ENCODE peak calls at places on chromosomes 11 and 22, in seven cellular contexts. J is CD8-positive, alpha-beta memory T cell; B is CD8-positive, alpha-beta T cell; L is heart right ventricle; Y is brain microvascular endothelial cell; E is fibroblast of lung; X is mammary epithelial cell. C is an unnamed sample.

GRCh38 chr11:66768088-66768521 is 39.1 kb upstream of the SPTBN2 start:
- DNase-seq in B (no peak), X (peak; percentile 83), E (peak; percentile 56), L (peak; percentile 23), J (no peak), Y (peak; percentile 80), C (no peak)

GRCh38 chr22:31897842-31898241 is 46.5 kb upstream of the YWHAH start:
- DNase-seq in J (no peak), B (no peak), Y (no peak), L (no peak), X (no peak), E (no peak), C (no peak)

GRCh38 chr22:16936625-16937024 is 71.4 kb downstream of the GAB4 start:
- DNase-seq in L (no peak), B (no peak), J (no peak), Y (no peak), X (no peak), E (no peak), C (no peak)

GRCh38 chr11:18171377-18172000 is 1.1 kb upstream of the MRGPRX4 start:
- DNase-seq in E (peak; percentile 6), J (no peak), Y (peak; percentile 12), B (no peak), L (no peak), X (peak; percentile 35), C (no peak)

GRCh38 chr11:62856333-62856910 is 17.0 kb upstream of the WDR74 start:
- DNase-seq in E (no peak), B (no peak), L (no peak), Y (no peak), X (no peak), J (no peak), C (no peak)

GRCh38 chr11:84558085-84558905 is 1068.8 kb downstream of the DLG2 start:
- DNase-seq in J (no peak), Y (peak; percentile 34), X (peak; percentile 27), B (no peak), E (peak; percentile 51), L (peak; percentile 6), C (peak; percentile 67)

GRCh38 chr11:123457187-123457770 is 27.2 kb downstream of the GRAMD1B start:
- DNase-seq in E (peak; percentile 10), J (no peak), Y (no peak), X (no peak), B (peak; percentile 13), L (no peak), C (no peak)

GRCh38 chr11:9858822-9859221 is 194.9 kb downstream of the SWAP70 start:
- DNase-seq in J (no peak), E (peak; percentile 32), L (no peak), B (no peak), X (no peak), Y (no peak), C (no peak)

GRCh38 chr11:119338318-119338890 is 2.3 kb downstream of the C1QTNF5 start:
- DNase-seq in B (peak; percentile 71), L (peak; percentile 80), X (peak; percentile 44), E (peak; percentile 72), Y (peak; percentile 67), J (peak; percentile 53), C (no peak)

GRCh38 chr11:121522043-121522941 is 69.5 kb upstream of the SORL1-AS1 start:
- DNase-seq in L (no peak), B (no peak), J (no peak), Y (no peak), X (peak; percentile 35), E (no peak), C (no peak)

GRCh38 chr11:64034411-64034811 is 1.3 kb upstream of the FLRT1 start:
- DNase-seq in J (no peak), B (no peak), L (no peak), E (no peak), X (no peak), Y (no peak), C (no peak)

GRCh38 chr11:6735306-6735705 is 36.5 kb downstream of the OR2AG2 start:
- DNase-seq in X (peak; percentile 9), E (peak; percentile 13), B (no peak), L (no peak), J (no peak), Y (no peak), C (no peak)

GRCh38 chr22:45763236-45763624 is 91.6 kb downstream of the ATXN10 start:
- DNase-seq in L (no peak), B (no peak), Y (no peak), J (no peak), X (no peak), E (no peak), C (no peak)
- H3K36me3 ChIP-seq in L (peaks cover 17% of the 10 kb centered on the region), B (no peaks in the 10 kb centered on the region), Y (no peaks in the 10 kb centered on the region), J (no peaks in the 10 kb centered on the region), X (peaks cover 5% of the 10 kb centered on the region), E (no peaks in the 10 kb centered on the region), C (peaks cover 29% of the 10 kb centered on the region)

DNA sequence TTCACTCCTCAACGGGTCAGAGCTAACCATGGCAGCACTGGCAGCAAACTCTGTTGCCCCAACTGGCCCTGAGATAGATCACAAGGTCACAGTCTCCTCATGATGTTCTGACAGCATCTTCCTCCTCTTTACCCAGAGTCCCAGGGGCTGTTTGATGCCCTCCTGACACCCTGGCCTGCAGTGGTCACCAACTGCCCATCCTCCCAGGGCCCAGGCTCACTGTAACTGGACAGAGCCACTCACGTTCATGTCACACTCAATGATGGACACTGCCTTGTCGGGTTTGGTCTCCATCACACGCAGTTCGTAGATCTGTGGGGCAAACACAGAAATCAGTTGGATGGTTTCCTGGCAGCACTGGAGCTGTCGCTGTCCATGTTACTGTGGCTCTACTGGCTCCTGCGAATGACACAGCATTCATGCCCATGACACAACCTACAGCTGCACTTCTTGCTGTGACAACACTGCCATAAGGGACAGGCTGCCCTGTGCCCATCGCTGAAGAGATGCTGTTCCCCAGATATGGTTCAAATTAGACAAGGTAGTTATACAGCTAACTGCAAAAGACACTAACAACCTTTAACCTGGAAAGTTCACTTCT is 10.4 kb upstream of the C22orf39 start:
- DNase-seq in E (no peak), L (no peak), B (no peak), Y (no peak), J (no peak), X (no peak), C (no peak)
- H3K36me3 ChIP-seq in E (peaks cover 22% of the 10 kb centered on the region), L (peaks cover 100% of the 10 kb centered on the region), B (peaks cover 51% of the 10 kb centered on the region), Y (peaks cover 70% of the 10 kb centered on the region), J (peaks cover 54% of the 10 kb centered on the region), X (peaks cover 29% of the 10 kb centered on the region), C (peaks cover 59% of the 10 kb centered on the region)

GRCh38 chr22:42925598-42925997 is 68.5 kb upstream of the ARFGAP3 start:
- DNase-seq in J (no peak), X (no peak), E (no peak), L (no peak), B (peak; percentile 19), Y (no peak), C (no peak)

GRCh38 chr22:42927966-42928365 is 70.9 kb upstream of the ARFGAP3 start:
- DNase-seq in B (no peak), X (no peak), Y (no peak), L (no peak), E (no peak), J (no peak), C (no peak)

GRCh38 chr22:42926034-42926433 is 69.0 kb upstream of the ARFGAP3 start:
- DNase-seq in E (peak; percentile 32), J (no peak), B (no peak), X (no peak), Y (no peak), L (no peak), C (no peak)

GRCh38 chr22:42924436-42924835 is 67.4 kb upstream of the ARFGAP3 start:
- DNase-seq in Y (no peak), B (no peak), E (no peak), L (no peak), X (no peak), J (no peak), C (no peak)

DNA sequence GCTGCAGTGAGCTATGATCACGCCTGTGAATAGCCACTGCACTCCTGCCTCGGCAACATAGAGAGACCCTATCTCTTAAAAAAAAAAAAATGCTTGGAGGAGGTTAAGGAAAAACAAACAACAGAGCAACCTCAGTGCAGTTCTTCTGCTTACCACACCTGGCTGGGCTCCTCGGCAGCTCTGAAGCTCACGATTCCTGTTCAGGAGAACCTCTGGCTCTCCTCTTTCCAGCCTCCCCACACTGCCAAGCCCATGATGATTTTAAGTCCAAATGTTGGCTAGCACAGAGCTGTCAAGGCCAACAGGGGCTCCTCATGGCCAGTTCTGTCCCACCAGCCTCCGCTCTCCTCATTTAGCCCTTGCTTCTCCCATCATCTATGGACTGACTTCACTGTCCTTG is 69.7 kb upstream of the ARFGAP3 start:
- DNase-seq in X (no peak), B (no peak), L (no peak), E (no peak), Y (no peak), J (no peak), C (no peak)
- H3K36me3 ChIP-seq in X (no peaks in the 10 kb centered on the region), B (no peaks in the 10 kb centered on the region), L (no peaks in the 10 kb centered on the region), E (no peaks in the 10 kb centered on the region), Y (no peaks in the 10 kb centered on the region), J (no peaks in the 10 kb centered on the region), C (no peaks in the 10 kb centered on the region)

DNA sequence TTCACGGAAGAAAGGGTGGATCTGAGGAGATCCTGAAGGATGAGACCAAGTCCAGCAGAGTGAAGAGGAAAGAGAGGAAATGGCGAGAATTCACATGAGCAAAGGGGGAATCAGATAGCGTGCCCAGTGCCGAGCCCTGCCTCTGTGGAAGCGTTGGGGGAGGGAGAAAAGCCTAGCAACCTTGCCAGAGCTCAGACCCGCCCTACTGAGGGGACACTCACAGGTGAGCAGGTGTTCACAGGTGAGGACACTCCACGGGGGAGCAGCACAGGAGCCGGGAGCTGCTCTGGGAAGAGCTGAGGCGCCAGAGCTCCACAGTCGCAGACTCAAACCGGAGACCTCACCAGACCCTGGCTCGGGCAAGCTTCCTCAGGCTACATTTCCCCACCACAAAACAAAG is 56.2 kb downstream of the MICAL3 start:
- DNase-seq in Y (no peak), X (no peak), L (no peak), J (no peak), E (no peak), B (no peak), C (no peak)
- H3K36me3 ChIP-seq in Y (no peaks in the 10 kb centered on the region), X (no peaks in the 10 kb centered on the region), L (no peaks in the 10 kb centered on the region), J (no peaks in the 10 kb centered on the region), E (no peaks in the 10 kb centered on the region), B (no peaks in the 10 kb centered on the region), C (no peaks in the 10 kb centered on the region)

GRCh38 chr11:35207471-35208403 is 68.8 kb downstream of the CD44 start:
- DNase-seq in L (no peak), J (no peak), E (peak; percentile 16), Y (no peak), X (no peak), B (no peak), C (no peak)
- H3K36me3 ChIP-seq in L (peaks cover 85% of the 10 kb centered on the region), J (peaks cover 49% of the 10 kb centered on the region), E (peaks cover 20% of the 10 kb centered on the region), Y (peaks cover 25% of the 10 kb centered on the region), X (peaks cover 78% of the 10 kb centered on the region), B (peaks cover 60% of the 10 kb centered on the region), C (no peaks in the 10 kb centered on the region)

C was measured in SK-N-MC.